ENCODE peak calls at places on chromosomes 5 and 9, in five cellular contexts. J is heart left ventricle; V is naive thymus-derived CD4-positive, alpha-beta T cell; Q is tibial nerve; L is mammary epithelial cell. U is an unnamed sample.

GRCh38 chr5:8944005-8944404 is 601.9 kb downstream of the SEMA5A start:
- DNase-seq in Q (no peak), L (peak; percentile 51), V (no peak), J (no peak), U (no peak)

GRCh38 chr5:604391-604831 is 7.7 kb upstream of the CEP72 start:
- DNase-seq in L (no peak), V (no peak), Q (no peak), J (no peak), U (no peak)

GRCh38 chr5:138179277-138179857 is 455 bp downstream of the KIF20A start:
- DNase-seq in Q (no peak), L (peak; percentile 9), V (no peak), J (no peak), U (no peak)

GRCh38 chr9:106677815-106678214 is 185.2 kb upstream of the ZNF462 start:
- DNase-seq in V (no peak), J (no peak), Q (no peak), L (no peak), U (no peak)

GRCh38 chr9:800561-800960 is 40.9 kb upstream of the DMRT1 start:
- DNase-seq in J (no peak), Q (no peak), L (no peak), V (no peak), U (no peak)

GRCh38 chr9:124264812-124265211 is 7.1 kb downstream of the NEK6 start:
- DNase-seq in V (no peak), J (no peak), L (no peak), Q (no peak), U (no peak)

GRCh38 chr5:147453901-147454814 is 55.7 kb downstream of the DPYSL3 start:
- DNase-seq in L (peak; percentile 75), V (peak; percentile 46), Q (peak; percentile 80), J (peak; percentile 90), U (no peak)

GRCh38 chr9:127742435-127743088 is 7.5 kb upstream of the TOR2A start:
- DNase-seq in V (no peak), L (peak; percentile 27), J (no peak), Q (no peak), U (no peak)

GRCh38 chr9:111298111-111298510 is 31.9 kb downstream of the OR2K2 start:
- DNase-seq in Q (no peak), J (no peak), V (no peak), L (no peak), U (no peak)

GRCh38 chr9:137156567-137157375 is 13.1 kb downstream of the LRRC26 start:
- DNase-seq in J (no peak), L (no peak), Q (no peak), V (peak; percentile 27), U (peak; percentile 33)

GRCh38 chr9:6096821-6097220 is 81.4 kb upstream of the RANBP6 start:
- DNase-seq in J (no peak), V (no peak), Q (no peak), L (peak; percentile 98), U (peak; percentile 72)

GRCh38 chr5:1131191-1131621 is 19.3 kb upstream of the SLC12A7 start:
- DNase-seq in J (no peak), Q (no peak), L (no peak), V (no peak), U (no peak)

GRCh38 chr9:119839888-119840287 is 470.7 kb upstream of the BRINP1 start:
- DNase-seq in V (no peak), J (no peak), Q (no peak), L (no peak), U (no peak)

GRCh38 chr9:87442451-87442850 is 55.2 kb upstream of the DAPK1 start:
- DNase-seq in V (no peak), J (no peak), L (peak; percentile 42), Q (no peak), U (no peak)

GRCh38 chr5:126003309-126003708 is 419.9 kb upstream of the GRAMD2B start:
- DNase-seq in V (no peak), Q (peak; percentile 12), L (peak; percentile 38), J (peak; percentile 37), U (no peak)

GRCh38 chr9:136901516-136902258 is 15.4 kb downstream of the TRAF2 start:
- DNase-seq in J (no peak), L (peak; percentile 92), V (peak; percentile 55), Q (no peak), U (peak; percentile 72)

GRCh38 chr9:136844766-136845464 is 2.6 kb downstream of the AJM1 start:
- DNase-seq in V (no peak), L (no peak), Q (no peak), J (no peak), U (no peak)

GRCh38 chr9:129160712-129161533 is 17.1 kb downstream of the IER5L start:
- DNase-seq in Q (no peak), V (no peak), J (no peak), L (no peak), U (no peak)

GRCh38 chr5:54689411-54690251 is 172.1 kb downstream of the SNX18 start:
- DNase-seq in L (no peak), J (no peak), V (no peak), Q (no peak), U (no peak)

GRCh38 chr5:122972877-122973276 is 63.6 kb downstream of the PPIC start:
- DNase-seq in V (no peak), J (no peak), L (peak; percentile 35), Q (no peak), U (no peak)

GRCh38 chr5:8457187-8458037 is 588.5 kb downstream of the MTRR start:
- DNase-seq in Q (peak; percentile 85), J (peak; percentile 95), L (peak; percentile 99), V (peak; percentile 89), U (peak; percentile 76)

GRCh38 chr5:142803428-142804111 is 33.4 kb downstream of the ARHGAP26 start:
- DNase-seq in J (peak; percentile 75), V (no peak), L (no peak), Q (peak; percentile 60), U (no peak)

GRCh38 chr5:32628049-32628803 is 42.9 kb downstream of the SUB1 start:
- DNase-seq in V (no peak), Q (no peak), L (no peak), J (peak; percentile 29), U (no peak)

GRCh38 chr5:14450055-14450524 is 131.5 kb upstream of the OTULINL start:
- DNase-seq in V (no peak), Q (peak; percentile 77), J (peak; percentile 48), L (no peak), U (no peak)

GRCh38 chr5:175690586-175690985 is 32.7 kb downstream of the HRH2 start:
- DNase-seq in J (no peak), V (no peak), Q (no peak), L (no peak), U (no peak)

GRCh38 chr9:27088981-27089380 is 20.0 kb upstream of the TEK start:
- DNase-seq in L (no peak), V (no peak), Q (no peak), J (no peak), U (no peak)

GRCh38 chr5:127757576-127757975 is 54.4 kb downstream of the CCDC192 start:
- DNase-seq in Q (no peak), L (peak; percentile 53), J (peak; percentile 22), V (no peak), U (no peak)

GRCh38 chr5:43305948-43306563 is 7.2 kb downstream of the HMGCS1 start:
- DNase-seq in J (no peak), L (no peak), Q (peak; percentile 33), V (peak; percentile 59), U (no peak)

GRCh38 chr5:33761139-33761538 is 130.7 kb downstream of the ADAMTS12 start:
- DNase-seq in L (no peak), J (no peak), Q (no peak), V (no peak), U (no peak)

GRCh38 chr5:157596449-157596848 is 20.9 kb upstream of the ADAM19 start:
- DNase-seq in J (no peak), L (no peak), Q (no peak), V (no peak), U (no peak)

DNA sequence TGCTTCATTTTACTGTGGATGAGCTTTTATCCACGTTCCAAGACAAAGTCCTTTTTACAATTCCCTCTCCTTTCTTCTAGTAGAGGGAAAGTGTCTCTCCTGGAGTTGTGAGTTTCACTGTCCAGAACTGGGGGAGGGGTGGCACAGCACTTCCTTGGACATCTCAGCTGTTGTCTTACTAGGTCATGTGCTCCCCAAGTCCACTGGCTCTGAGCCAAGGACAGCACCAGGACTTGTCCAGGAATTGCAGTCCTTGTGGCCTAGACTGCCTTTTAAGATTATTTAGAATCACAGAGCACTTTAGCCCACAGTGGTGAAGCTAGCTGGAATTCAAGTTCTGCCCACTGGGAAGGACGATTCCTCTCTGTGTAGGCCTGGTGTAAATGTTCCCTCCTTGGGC is 700.2 kb upstream of the PTPRD start:
- DNase-seq in L (no peak), J (no peak), V (no peak), Q (no peak), U (no peak)
- H3K4me3 ChIP-seq in L (no peak overlapping the region), J (no peak overlapping the region), V (no peak overlapping the region), Q (no peak overlapping the region), U (no peak overlapping the region)

GRCh38 chr5:51990241-51990640 is 607.0 kb downstream of the ISL1 start:
- DNase-seq in Q (no peak), V (no peak), J (no peak), L (no peak), U (no peak)

GRCh38 chr5:51988561-51988960 is 605.3 kb downstream of the ISL1 start:
- DNase-seq in Q (no peak), J (no peak), V (no peak), L (no peak), U (no peak)

GRCh38 chr5:51987679-51988209 is 604.5 kb downstream of the ISL1 start:
- DNase-seq in J (no peak), Q (no peak), V (no peak), L (no peak), U (no peak)

GRCh38 chr5:51986733-51987132 is 603.5 kb downstream of the ISL1 start:
- DNase-seq in V (no peak), J (no peak), L (no peak), Q (no peak), U (no peak)

GRCh38 chr5:51987239-51987638 is 604.0 kb downstream of the ISL1 start:
- DNase-seq in L (no peak), V (no peak), J (no peak), Q (no peak), U (no peak)
- H3K4me1 ChIP-seq in L (no peaks in the 10 kb centered on the region), V (no peaks in the 10 kb centered on the region), J (no peaks in the 10 kb centered on the region), Q (no peaks in the 10 kb centered on the region), U (no peaks in the 10 kb centered on the region)

DNA sequence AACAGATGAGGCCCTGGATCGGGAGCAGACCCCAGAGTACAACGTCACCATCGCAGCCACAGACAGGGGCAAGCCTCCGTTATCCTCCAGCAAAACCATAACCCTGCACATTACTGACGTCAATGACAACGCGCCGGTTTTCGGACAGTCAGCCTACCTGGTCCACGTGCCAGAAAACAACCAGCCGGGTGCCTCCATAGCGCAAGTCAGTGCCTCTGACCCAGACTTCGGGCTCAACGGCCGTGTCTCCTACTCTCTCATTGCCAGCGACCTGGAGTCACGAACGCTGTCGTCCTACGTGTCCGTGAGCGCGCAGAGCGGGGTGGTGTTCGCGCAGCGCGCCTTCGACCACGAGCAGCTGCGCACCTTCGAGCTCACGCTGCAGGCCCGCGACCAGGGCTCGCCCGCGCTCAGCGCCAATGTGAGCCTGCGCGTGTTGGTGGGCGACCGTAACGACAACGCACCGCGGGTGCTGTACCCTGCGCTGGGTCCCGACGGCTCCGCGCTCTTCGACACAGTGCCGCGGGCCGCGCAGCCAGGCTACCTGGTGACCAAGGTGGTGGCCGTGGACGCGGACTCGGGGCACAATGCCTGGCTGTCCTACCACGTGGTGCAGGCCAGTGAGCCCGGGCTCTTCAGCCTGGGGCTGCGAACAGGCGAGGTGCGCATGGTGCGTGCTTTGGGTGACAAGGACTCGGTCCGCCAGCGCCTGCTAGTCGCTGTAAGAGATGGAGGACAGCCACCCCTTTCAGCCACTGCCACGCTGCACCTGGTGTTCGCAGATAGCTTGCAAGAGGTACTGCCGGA is 1.6 kb upstream of the PCDHGA11 start:
- DNase-seq in J (no peak), Q (no peak), V (no peak), L (no peak), U (no peak)
- H3K9me3 ChIP-seq in J (peaks cover 61% of the 10 kb centered on the region), Q (peaks cover 100% of the 10 kb centered on the region), V (peaks cover 18% of the 10 kb centered on the region), L (peaks cover 49% of the 10 kb centered on the region), U (peaks cover 28% of the 10 kb centered on the region)

GRCh38 chr9:97596906-97597305 is 36.3 kb downstream of the TSTD2 start:
- DNase-seq in Q (no peak), L (no peak), J (no peak), V (no peak), U (no peak)
- H3K4me3 ChIP-seq in Q (no peak overlapping the region), L (no peak overlapping the region), J (no peak overlapping the region), V (no peak overlapping the region), U (no peak overlapping the region)

U was measured in keratinocyte.